ENCODE peak calls at places on chromosomes 11 and 22, in six cellular contexts. P is colonic mucosa, N is gastrocnemius medialis, S is WERI-Rb-1, R is tibial artery, V is lower leg skin. I is an unnamed sample.

GRCh38 chr11:8080674-8081590 is at the start of gene TUB:
- DNase-seq in P (no peak), N (no peak), S (no peak), R (no peak), V (no peak), I (no peak)

GRCh38 chr11:102831128-102831708 is 12.2 kb downstream of the MMP3 start:
- DNase-seq in P (peak; percentile 66), N (peak; percentile 10), S (no peak), R (no peak), V (peak; percentile 32), I (no peak)

GRCh38 chr11:34028407-34028804 is 23.1 kb upstream of the CAPRIN1 start:
- DNase-seq in P (peak; percentile 28), N (peak; percentile 38), S (no peak), R (no peak), V (no peak), I (no peak)

GRCh38 chr22:50144005-50144614 is 26.4 kb upstream of the PANX2 start:
- DNase-seq in P (no peak), N (no peak), S (no peak), R (no peak), V (no peak), I (no peak)

GRCh38 chr11:125423247-125423849 is 72.7 kb downstream of the FEZ1 start:
- DNase-seq in P (no peak), N (no peak), S (peak; percentile 37), R (no peak), V (no peak), I (no peak)

GRCh38 chr11:69867076-69868002 is 48.1 kb upstream of the FGF3 start:
- DNase-seq in P (no peak), N (no peak), S (no peak), R (peak; percentile 69), V (no peak), I (no peak)

GRCh38 chr11:69304686-69305085 is 10.7 kb downstream of the MYEOV start:
- DNase-seq in P (no peak), N (no peak), S (no peak), R (no peak), V (no peak), I (no peak)

GRCh38 chr11:3231851-3232744 is at the start of gene MRGPRE:
- DNase-seq in P (no peak), N (no peak), S (peak; percentile 86), R (peak; percentile 73), V (no peak), I (no peak)

GRCh38 chr22:39205344-39206021 is 39.3 kb downstream of the PDGFB start:
- DNase-seq in P (no peak), N (no peak), S (no peak), R (peak; percentile 47), V (no peak), I (no peak)

GRCh38 chr11:2703487-2704141 is 3.8 kb upstream of the KCNQ1OT1 start:
- DNase-seq in P (no peak), N (no peak), S (peak; percentile 83), R (no peak), V (no peak), I (peak; percentile 68)

GRCh38 chr11:69263736-69264052 is 30.3 kb upstream of the MYEOV start:
- DNase-seq in P (no peak), N (no peak), S (no peak), R (no peak), V (no peak), I (no peak)

GRCh38 chr11:66579017-66579606 is 10.7 kb upstream of the CTSF start:
- DNase-seq in P (peak; percentile 73), N (peak; percentile 50), S (peak; percentile 80), R (peak; percentile 88), V (peak; percentile 37), I (no peak)

GRCh38 chr22:42937164-42937854 is 77.6 kb downstream of the PACSIN2 start:
- DNase-seq in P (peak; percentile 76), N (no peak), S (no peak), R (peak; percentile 89), V (peak; percentile 75), I (peak; percentile 76)

GRCh38 chr22:41360126-41360525 is 21.6 kb upstream of the TEF start:
- DNase-seq in P (no peak), N (no peak), S (no peak), R (no peak), V (no peak), I (peak; percentile 54)

GRCh38 chr11:134273317-134273712 is 2.9 kb upstream of the GLB1L3 start:
- DNase-seq in P (no peak), N (no peak), S (no peak), R (no peak), V (no peak), I (no peak)

GRCh38 chr11:1108246-1108900 is 33.7 kb downstream of the MUC2 start:
- DNase-seq in P (no peak), N (no peak), S (no peak), R (no peak), V (no peak), I (no peak)

GRCh38 chr22:46219650-46220049 is 30.4 kb downstream of the CDPF1 start:
- DNase-seq in P (no peak), N (no peak), S (no peak), R (no peak), V (no peak), I (no peak)

GRCh38 chr22:40620464-40621046 is 16.0 kb downstream of the MRTFA start:
- DNase-seq in P (no peak), N (no peak), S (no peak), R (no peak), V (no peak), I (no peak)

GRCh38 chr11:134659882-134660281 is 247.8 kb upstream of the B3GAT1 start:
- DNase-seq in P (peak; percentile 9), N (no peak), S (no peak), R (peak; percentile 10), V (peak; percentile 6), I (no peak)

GRCh38 chr22:41504397-41504796 is 35.5 kb downstream of the ACO2 start:
- DNase-seq in P (no peak), N (peak; percentile 86), S (no peak), R (peak; percentile 93), V (no peak), I (no peak)

GRCh38 chr11:76919467-76919866 is 58.7 kb downstream of the ACER3 start:
- DNase-seq in P (no peak), N (no peak), S (no peak), R (no peak), V (no peak), I (no peak)

GRCh38 chr11:68825603-68826002 is 16.1 kb downstream of the CPT1A start:
- DNase-seq in P (peak; percentile 85), N (no peak), S (peak; percentile 71), R (no peak), V (no peak), I (no peak)

GRCh38 chr11:106070606-106071005 is 6.5 kb downstream of the KBTBD3 start:
- DNase-seq in P (no peak), N (no peak), S (no peak), R (no peak), V (no peak), I (no peak)

GRCh38 chr11:64654439-64654838 is 63.4 kb downstream of the SLC22A12 start:
- DNase-seq in P (no peak), N (no peak), S (no peak), R (no peak), V (no peak), I (no peak)

GRCh38 chr11:8219257-8220021 is 44.2 kb downstream of the LMO1 start:
- DNase-seq in P (peak; percentile 58), N (no peak), S (peak; percentile 72), R (no peak), V (no peak), I (peak; percentile 18)

GRCh38 chr22:46081036-46081830 is 69.1 kb upstream of the PPARA start:
- DNase-seq in P (no peak), N (no peak), S (no peak), R (peak; percentile 70), V (no peak), I (no peak)

GRCh38 chr22:19875531-19876313 is 21.0 kb upstream of the GNB1L start:
- DNase-seq in P (peak; percentile 22), N (no peak), S (peak; percentile 6), R (peak; percentile 65), V (no peak), I (no peak)
- TF ChIP-seq CTCF in P (no peak), N (no peak), S (no peak), R (no peak), V (no peak), I (no peak)

DNA sequence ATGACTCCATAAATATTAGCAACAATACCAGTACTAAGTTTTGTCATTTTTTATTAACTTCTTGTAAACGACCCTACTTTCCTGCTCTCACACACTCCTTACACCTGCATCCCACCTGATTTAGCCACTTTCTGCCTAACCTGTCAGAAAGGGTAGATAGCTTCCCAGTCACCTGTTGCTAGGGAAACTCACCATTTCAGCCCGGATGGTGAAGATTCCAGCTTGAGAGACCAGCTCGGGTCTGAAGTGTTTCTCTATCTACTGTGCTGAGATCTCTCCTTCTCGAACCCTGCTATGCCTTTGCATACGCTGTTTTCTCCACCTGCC is at the start of gene PARVG:
- DNase-seq in P (no peak), N (no peak), S (no peak), R (no peak), V (no peak), I (no peak)
- H3K4me3 ChIP-seq in P (peak within 1 kb of the TSS; percentile 23), N (no peak within 1 kb of the TSS), S (no peak within 1 kb of the TSS), R (peak within 1 kb of the TSS; percentile 23), V (no peak within 1 kb of the TSS), I (no peak within 1 kb of the TSS)

GRCh38 chr11:107780775-107781174 is 68.9 kb upstream of the SLN start:
- DNase-seq in P (no peak), N (no peak), S (no peak), R (no peak), V (no peak), I (no peak)
- TF ChIP-seq CTCF in P (no peak), N (no peak), S (no peak), R (no peak), V (no peak), I (peak; percentile 18)

GRCh38 chr22:30423959-30424380 is 1.6 kb upstream of the MTFP1 start:
- DNase-seq in P (peak; percentile 99), N (peak; percentile 99), S (peak; percentile 99), R (peak; percentile 99), V (peak; percentile 99), I (peak; percentile 98)

GRCh38 chr22:30423296-30423958 is 2.1 kb upstream of the MTFP1 start:
- DNase-seq in P (no peak), N (no peak), S (no peak), R (peak; percentile 83), V (peak; percentile 58), I (no peak)

GRCh38 chr22:30420401-30421178 is 5.0 kb upstream of the MTFP1 start:
- DNase-seq in P (no peak), N (no peak), S (no peak), R (no peak), V (no peak), I (peak; percentile 90)

GRCh38 chr22:30422481-30423295 is 2.9 kb upstream of the MTFP1 start:
- DNase-seq in P (peak; percentile 81), N (peak; percentile 79), S (peak; percentile 24), R (peak; percentile 91), V (peak; percentile 80), I (peak; percentile 78)

GRCh38 chr22:30421695-30422480 is 3.7 kb upstream of the MTFP1 start:
- DNase-seq in P (peak; percentile 39), N (no peak), S (no peak), R (no peak), V (no peak), I (no peak)
- H3K4me3 ChIP-seq in P (no peak overlapping the region), N (peak overlapping the region; percentile 60), S (no peak overlapping the region), R (peak overlapping the region; percentile 77), V (no peak overlapping the region), I (no peak overlapping the region)